ENCODE peak calls at places on chromosomes 11 and 22, in five cellular contexts. One of them, this sample, is unnamed.

GRCh38 chr22:20000246-20001081 is 16.2 kb downstream of the ARVCF start:
- DNase-seq in psoas muscle: peak; percentile 30
- DNase-seq in dorsolateral prefrontal cortex: no peak
- DNase-seq in mammary epithelial cell: no peak
- DNase-seq in tibial artery: peak; percentile 70
- DNase-seq in this sample: no peak

GRCh38 chr22:38572065-38572464 is 2.1 kb upstream of the DMC1 start:
- DNase-seq in tibial artery: no peak
- DNase-seq in dorsolateral prefrontal cortex: peak; percentile 38
- DNase-seq in mammary epithelial cell: peak; percentile 32
- DNase-seq in psoas muscle: no peak
- DNase-seq in this sample: no peak

GRCh38 chr11:37830532-37830931 is 1232.5 kb upstream of the RAG2 start:
- DNase-seq in psoas muscle: no peak
- DNase-seq in mammary epithelial cell: no peak
- DNase-seq in dorsolateral prefrontal cortex: no peak
- DNase-seq in tibial artery: no peak
- DNase-seq in this sample: no peak

GRCh38 chr11:35218956-35219355 is 80.0 kb downstream of the CD44 start:
- DNase-seq in mammary epithelial cell: no peak
- DNase-seq in dorsolateral prefrontal cortex: no peak
- DNase-seq in tibial artery: no peak
- DNase-seq in psoas muscle: no peak
- DNase-seq in this sample: no peak

GRCh38 chr22:19576460-19577421 is 52.5 kb upstream of the CLDN5 start:
- DNase-seq in psoas muscle: no peak
- DNase-seq in tibial artery: no peak
- DNase-seq in mammary epithelial cell: peak; percentile 83
- DNase-seq in dorsolateral prefrontal cortex: no peak
- DNase-seq in this sample: no peak

GRCh38 chr11:27355575-27356104 is 7.4 kb downstream of the CCDC34 start:
- DNase-seq in dorsolateral prefrontal cortex: no peak
- DNase-seq in tibial artery: no peak
- DNase-seq in psoas muscle: no peak
- DNase-seq in mammary epithelial cell: no peak
- DNase-seq in this sample: no peak

GRCh38 chr11:111046291-111046690 is 199.2 kb upstream of the POU2AF2 start:
- DNase-seq in tibial artery: no peak
- DNase-seq in psoas muscle: no peak
- DNase-seq in dorsolateral prefrontal cortex: no peak
- DNase-seq in mammary epithelial cell: no peak
- DNase-seq in this sample: no peak

GRCh38 chr11:28965824-28966223 is 857.6 kb downstream of the METTL15 start:
- DNase-seq in tibial artery: no peak
- DNase-seq in dorsolateral prefrontal cortex: no peak
- DNase-seq in psoas muscle: no peak
- DNase-seq in mammary epithelial cell: no peak
- DNase-seq in this sample: no peak

GRCh38 chr11:86041975-86042378 is 26.9 kb downstream of the PICALM start:
- DNase-seq in dorsolateral prefrontal cortex: no peak
- DNase-seq in mammary epithelial cell: peak; percentile 76
- DNase-seq in psoas muscle: no peak
- DNase-seq in tibial artery: no peak
- DNase-seq in this sample: peak; percentile 87

GRCh38 chr22:21995660-21996059 is 13.1 kb upstream of the TOP3B start:
- DNase-seq in dorsolateral prefrontal cortex: no peak
- DNase-seq in tibial artery: no peak
- DNase-seq in psoas muscle: no peak
- DNase-seq in mammary epithelial cell: no peak
- DNase-seq in this sample: no peak

GRCh38 chr11:47176328-47177228 is at the start of gene ARFGAP2:
- DNase-seq in psoas muscle: peak; percentile 98
- DNase-seq in mammary epithelial cell: peak; percentile 96
- DNase-seq in dorsolateral prefrontal cortex: peak; percentile 96
- DNase-seq in tibial artery: peak; percentile 98
- DNase-seq in this sample: peak; percentile 89

GRCh38 chr11:2653930-2654739 is 45.7 kb downstream of the KCNQ1OT1 start:
- DNase-seq in psoas muscle: peak; percentile 64
- DNase-seq in mammary epithelial cell: no peak
- DNase-seq in dorsolateral prefrontal cortex: no peak
- DNase-seq in tibial artery: no peak
- DNase-seq in this sample: no peak

GRCh38 chr11:72070486-72070885 is 9.9 kb downstream of the NUMA1 start:
- DNase-seq in dorsolateral prefrontal cortex: no peak
- DNase-seq in mammary epithelial cell: no peak
- DNase-seq in tibial artery: no peak
- DNase-seq in psoas muscle: no peak
- DNase-seq in this sample: no peak

GRCh38 chr11:95517453-95517852 is 272.1 kb downstream of the FAM76B start:
- DNase-seq in dorsolateral prefrontal cortex: no peak
- DNase-seq in psoas muscle: no peak
- DNase-seq in tibial artery: no peak
- DNase-seq in mammary epithelial cell: no peak
- DNase-seq in this sample: no peak

GRCh38 chr22:44100411-44100810 is 76.3 kb downstream of the PARVB start:
- DNase-seq in mammary epithelial cell: no peak
- DNase-seq in tibial artery: no peak
- DNase-seq in dorsolateral prefrontal cortex: no peak
- DNase-seq in psoas muscle: peak; percentile 32
- DNase-seq in this sample: no peak

GRCh38 chr11:119192111-119192510 is 6.8 kb downstream of the NHERF4 start:
- DNase-seq in psoas muscle: no peak
- DNase-seq in tibial artery: no peak
- DNase-seq in mammary epithelial cell: no peak
- DNase-seq in dorsolateral prefrontal cortex: no peak
- DNase-seq in this sample: no peak

GRCh38 chr11:11992257-11992690 is 16.2 kb downstream of the DKK3 start:
- DNase-seq in dorsolateral prefrontal cortex: no peak
- DNase-seq in tibial artery: no peak
- DNase-seq in psoas muscle: no peak
- DNase-seq in mammary epithelial cell: peak; percentile 62
- DNase-seq in this sample: no peak

GRCh38 chr11:77081381-77081851 is 14.6 kb downstream of the CAPN5 start:
- DNase-seq in tibial artery: peak; percentile 60
- DNase-seq in dorsolateral prefrontal cortex: no peak
- DNase-seq in psoas muscle: peak; percentile 39
- DNase-seq in mammary epithelial cell: no peak
- DNase-seq in this sample: peak; percentile 52

GRCh38 chr11:134503104-134503503 is 91.1 kb upstream of the B3GAT1 start:
- DNase-seq in tibial artery: peak; percentile 51
- DNase-seq in psoas muscle: no peak
- DNase-seq in dorsolateral prefrontal cortex: peak; percentile 18
- DNase-seq in mammary epithelial cell: no peak
- DNase-seq in this sample: no peak

GRCh38 chr11:73750238-73750637 is 10.6 kb downstream of the RAB6A start:
- DNase-seq in mammary epithelial cell: no peak
- DNase-seq in dorsolateral prefrontal cortex: no peak
- DNase-seq in tibial artery: no peak
- DNase-seq in psoas muscle: no peak
- DNase-seq in this sample: no peak

GRCh38 chr11:36427876-36428275 is 82.2 kb downstream of the TRAF6 start:
- DNase-seq in tibial artery: no peak
- DNase-seq in psoas muscle: no peak
- DNase-seq in dorsolateral prefrontal cortex: no peak
- DNase-seq in mammary epithelial cell: peak; percentile 42
- DNase-seq in this sample: no peak

GRCh38 chr22:50014655-50015401 is 2.3 kb upstream of the IL17REL start:
- DNase-seq in dorsolateral prefrontal cortex: no peak
- DNase-seq in mammary epithelial cell: no peak
- DNase-seq in psoas muscle: no peak
- DNase-seq in tibial artery: no peak
- DNase-seq in this sample: no peak

GRCh38 chr22:50011447-50012200 is 941 bp downstream of the IL17REL start:
- DNase-seq in dorsolateral prefrontal cortex: no peak
- DNase-seq in mammary epithelial cell: no peak
- DNase-seq in psoas muscle: no peak
- DNase-seq in tibial artery: no peak
- DNase-seq in this sample: no peak

GRCh38 chr22:50010676-50011446 is 1.7 kb downstream of the IL17REL start:
- DNase-seq in dorsolateral prefrontal cortex: no peak
- DNase-seq in tibial artery: no peak
- DNase-seq in mammary epithelial cell: no peak
- DNase-seq in psoas muscle: no peak
- DNase-seq in this sample: no peak

GRCh38 chr22:50014053-50014501 is 1.5 kb upstream of the IL17REL start:
- DNase-seq in mammary epithelial cell: no peak
- DNase-seq in tibial artery: no peak
- DNase-seq in psoas muscle: no peak
- DNase-seq in dorsolateral prefrontal cortex: no peak
- DNase-seq in this sample: no peak

DNA sequence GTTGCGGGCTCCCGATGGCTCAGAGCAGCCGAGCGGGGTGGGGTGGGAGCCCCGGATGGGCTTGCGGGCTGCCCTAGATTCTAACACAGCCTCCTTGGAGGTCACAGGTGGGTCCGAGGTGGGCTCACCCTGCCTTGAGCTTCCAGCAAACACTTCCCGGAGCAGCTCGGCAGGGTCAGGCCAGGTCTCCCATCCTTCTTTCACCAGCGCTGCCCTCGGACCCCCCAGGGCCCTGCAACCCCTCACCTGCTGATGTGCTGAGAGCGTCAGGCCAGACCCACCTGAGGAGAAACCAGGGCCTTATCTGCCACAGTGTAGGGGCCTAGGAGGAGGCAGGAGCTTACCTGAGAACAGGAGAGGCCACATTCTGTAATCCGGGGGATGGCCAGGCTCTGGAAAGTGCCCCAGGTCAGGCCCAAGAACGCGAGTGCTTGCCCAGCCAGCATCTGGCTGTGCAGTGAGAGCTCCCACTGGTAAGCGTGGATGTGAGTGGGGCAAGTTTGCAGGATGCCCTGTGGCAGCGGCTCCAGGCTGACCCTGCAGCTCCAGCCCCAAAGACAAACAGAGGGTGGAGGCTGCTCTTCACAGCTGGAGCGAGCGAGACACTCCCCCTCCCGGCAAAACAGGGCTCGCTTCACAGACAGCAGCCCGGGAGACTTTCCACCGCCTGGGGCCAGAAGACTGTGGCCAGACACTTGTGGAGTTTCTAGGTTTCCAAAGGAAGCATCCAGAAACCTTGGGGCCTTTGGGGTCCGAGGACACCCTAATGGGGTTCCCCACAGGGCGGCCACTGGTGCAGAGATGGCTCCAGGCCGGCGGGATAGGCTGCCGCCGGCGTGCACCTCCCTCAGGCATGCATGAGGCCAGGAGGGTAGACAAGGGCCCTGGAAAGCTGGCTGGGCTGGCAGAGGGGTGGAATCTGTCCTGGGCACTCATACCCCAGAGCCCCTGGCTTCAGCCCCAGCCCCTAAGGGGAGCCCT is at the start of gene IL17REL:
- DNase-seq in mammary epithelial cell: no peak
- DNase-seq in dorsolateral prefrontal cortex: no peak
- DNase-seq in tibial artery: no peak
- DNase-seq in psoas muscle: no peak
- DNase-seq in this sample: no peak
- TF ChIP-seq CTCF in mammary epithelial cell: no peak
- TF ChIP-seq CTCF in dorsolateral prefrontal cortex: no peak
- TF ChIP-seq CTCF in tibial artery: no peak
- TF ChIP-seq CTCF in psoas muscle: no peak
- TF ChIP-seq CTCF in this sample: no peak

GRCh38 chr22:23065495-23066122 is 4.7 kb upstream of the GNAZ start:
- DNase-seq in tibial artery: peak; percentile 44
- DNase-seq in psoas muscle: peak; percentile 12
- DNase-seq in mammary epithelial cell: no peak
- DNase-seq in dorsolateral prefrontal cortex: peak; percentile 17
- DNase-seq in this sample: peak; percentile 47
- H3K4me3 ChIP-seq in tibial artery: no peak overlapping the region
- H3K4me3 ChIP-seq in psoas muscle: no peak overlapping the region
- H3K4me3 ChIP-seq in mammary epithelial cell: no peak overlapping the region
- H3K4me3 ChIP-seq in dorsolateral prefrontal cortex: no peak overlapping the region
- H3K4me3 ChIP-seq in this sample: no peak overlapping the region

GRCh38 chr22:46180370-46181137 is 30.2 kb downstream of the PPARA start:
- DNase-seq in tibial artery: no peak
- DNase-seq in mammary epithelial cell: no peak
- DNase-seq in dorsolateral prefrontal cortex: no peak
- DNase-seq in psoas muscle: no peak
- DNase-seq in this sample: no peak

GRCh38 chr22:46179748-46180147 is 29.4 kb downstream of the PPARA start:
- DNase-seq in dorsolateral prefrontal cortex: no peak
- DNase-seq in mammary epithelial cell: no peak
- DNase-seq in psoas muscle: no peak
- DNase-seq in tibial artery: no peak
- DNase-seq in this sample: no peak

GRCh38 chr22:46176508-46177003 is 26.2 kb downstream of the PPARA start:
- DNase-seq in tibial artery: no peak
- DNase-seq in psoas muscle: no peak
- DNase-seq in mammary epithelial cell: no peak
- DNase-seq in dorsolateral prefrontal cortex: no peak
- DNase-seq in this sample: no peak

GRCh38 chr22:46175631-46176030 is 25.3 kb downstream of the PPARA start:
- DNase-seq in mammary epithelial cell: peak; percentile 39
- DNase-seq in tibial artery: no peak
- DNase-seq in dorsolateral prefrontal cortex: no peak
- DNase-seq in psoas muscle: no peak
- DNase-seq in this sample: no peak

DNA sequence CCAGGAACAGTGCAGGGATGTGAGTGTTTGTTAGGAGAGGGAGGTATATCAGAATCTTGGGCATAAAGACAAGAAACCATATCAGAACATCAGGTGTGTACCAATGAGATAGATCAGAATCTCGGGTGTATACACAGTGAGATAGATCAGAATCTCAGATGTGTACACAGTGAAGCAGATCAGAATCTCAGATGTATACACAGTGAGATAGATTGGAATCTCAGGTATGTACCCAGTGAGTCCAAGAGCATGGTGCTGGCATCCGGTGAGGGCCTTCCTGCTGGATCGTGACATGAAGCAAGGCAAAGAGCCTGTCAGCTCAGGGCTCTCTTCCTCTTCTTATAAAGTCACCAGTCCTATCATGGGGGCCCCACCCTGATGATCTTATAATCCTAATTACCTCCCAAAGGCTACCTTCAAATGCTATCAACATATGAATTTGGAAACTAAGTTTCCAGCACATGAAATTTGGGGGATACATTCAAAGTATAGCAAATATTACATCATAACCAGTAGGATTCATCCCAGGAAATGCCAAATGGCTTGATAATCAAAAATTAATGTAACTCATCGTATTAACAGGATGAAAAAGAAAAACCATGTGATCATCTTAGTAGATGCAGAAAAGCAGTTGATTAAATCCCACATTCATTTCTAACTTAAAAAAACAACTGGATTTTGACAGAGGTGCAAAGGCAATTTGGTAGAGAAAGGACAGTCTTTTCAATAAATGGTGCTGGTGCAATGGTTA is 28.6 kb downstream of the PPARA start:
- DNase-seq in tibial artery: no peak
- DNase-seq in dorsolateral prefrontal cortex: no peak
- DNase-seq in mammary epithelial cell: no peak
- DNase-seq in psoas muscle: no peak
- DNase-seq in this sample: no peak
- H3K27ac ChIP-seq in tibial artery: no peak overlapping the region
- H3K27ac ChIP-seq in dorsolateral prefrontal cortex: no peak overlapping the region
- H3K27ac ChIP-seq in mammary epithelial cell: no peak overlapping the region
- H3K27ac ChIP-seq in psoas muscle: no peak overlapping the region
- H3K27ac ChIP-seq in this sample: no peak overlapping the region

DNA sequence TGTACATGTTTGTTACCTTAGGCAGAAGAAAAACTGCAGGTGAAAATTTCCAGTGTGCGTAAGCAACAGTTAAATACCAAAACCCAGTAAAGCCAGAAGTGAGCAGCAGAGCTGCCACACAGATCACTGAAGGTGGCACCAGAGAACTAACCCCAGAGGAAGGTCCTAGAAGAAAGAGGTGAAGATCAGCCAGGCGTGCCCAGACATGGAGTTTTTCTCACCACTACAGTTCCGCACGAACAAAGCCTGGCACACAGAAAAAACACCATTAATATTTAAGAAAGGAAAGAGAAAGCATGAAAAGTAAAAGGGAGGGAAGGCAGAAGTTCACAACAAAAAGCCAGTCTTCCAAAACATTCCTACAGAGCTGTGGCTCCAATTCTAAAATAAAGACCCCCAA is 60.7 kb downstream of the STK33 start:
- DNase-seq in psoas muscle: no peak
- DNase-seq in dorsolateral prefrontal cortex: no peak
- DNase-seq in tibial artery: no peak
- DNase-seq in mammary epithelial cell: peak; percentile 79
- DNase-seq in this sample: no peak
- TF ChIP-seq CTCF in psoas muscle: no peak
- TF ChIP-seq CTCF in dorsolateral prefrontal cortex: no peak
- TF ChIP-seq CTCF in tibial artery: no peak
- TF ChIP-seq CTCF in mammary epithelial cell: peak; percentile 23
- TF ChIP-seq CTCF in this sample: no peak